ENCODE peak calls at places on chromosomes 16 and 17, in eight cellular contexts. N is IMR-90, V is fibroblast of lung, I is lung, F is prostate gland, E is Peyer's patch, R is stomach, U is lower lobe of right lung. W is an unnamed sample. For H3K36me3 and H3K9me3, the result is how much of the 10 kb centered on the place peaks cover.

GRCh38 chr17:1773755-1774181 is 11.9 kb downstream of the SERPINF1 start:
- DNase-seq in N (no peak), V (no peak), I (no peak), F (no peak), E (no peak), R (no peak), U (no peak), W (no peak)

GRCh38 chr17:2398655-2399571 is 1.9 kb downstream of the MNT start:
- DNase-seq in N (peak), V (peak), I (peak), F (peak), E (peak), R (peak), U (peak), W (peak)

GRCh38 chr17:13297198-13297597 is 279.4 kb upstream of the ELAC2 start:
- DNase-seq in N (no peak), V (no peak), I (no peak), F (no peak), E (no peak), R (no peak), U (no peak), W (peak)

GRCh38 chr17:60231691-60232090 is 81.9 kb downstream of the CA4 start:
- DNase-seq in N (peak), V (peak), I (no peak), F (no peak), E (no peak), R (no peak), U (no peak), W (no peak)

GRCh38 chr17:34098712-34099111 is 156.4 kb upstream of the CCL2 start:
- DNase-seq in N (no peak), V (no peak), I (no peak), F (no peak), E (no peak), R (no peak), U (no peak), W (no peak)

GRCh38 chr16:2048116-2048543 is 345 bp downstream of the TSC2 start:
- DNase-seq in N (no peak), V (no peak), I (no peak), F (no peak), E (peak), R (no peak), U (no peak), W (no peak)

GRCh38 chr17:58338907-58339774 is 10.5 kb upstream of the TSPOAP1 start:
- DNase-seq in N (peak), V (peak), I (peak), F (no peak), E (peak), R (no peak), U (peak), W (no peak)

GRCh38 chr17:49896222-49896621 is 48.4 kb upstream of the TAC4 start:
- DNase-seq in N (no peak), V (no peak), I (no peak), F (no peak), E (no peak), R (no peak), U (no peak), W (no peak)

GRCh38 chr17:35087731-35088646 is 24.5 kb upstream of the RFFL start:
- DNase-seq in N (peak), V (peak), I (peak), F (peak), E (peak), R (peak), U (peak), W (peak)

GRCh38 chr17:31802502-31802901 is 56.5 kb downstream of the COPRS start:
- DNase-seq in N (no peak), V (no peak), I (no peak), F (no peak), E (peak), R (no peak), U (peak), W (peak)

GRCh38 chr17:69103557-69104233 is 38.0 kb downstream of the ABCA6 start:
- DNase-seq in N (no peak), V (no peak), I (no peak), F (no peak), E (no peak), R (no peak), U (no peak), W (peak)

GRCh38 chr16:57502048-57502775 is 15.9 kb upstream of the DOK4 start:
- DNase-seq in N (no peak), V (no peak), I (peak), F (no peak), E (no peak), R (no peak), U (no peak), W (no peak)

GRCh38 chr17:35297666-35298065 is 54.8 kb downstream of the SLFN5 start:
- DNase-seq in N (no peak), V (no peak), I (no peak), F (no peak), E (no peak), R (no peak), U (no peak), W (no peak)

GRCh38 chr16:19771796-19772195 is 53.7 kb downstream of the IQCK start:
- DNase-seq in N (no peak), V (no peak), I (no peak), F (no peak), E (no peak), R (no peak), U (no peak), W (no peak)

DNA sequence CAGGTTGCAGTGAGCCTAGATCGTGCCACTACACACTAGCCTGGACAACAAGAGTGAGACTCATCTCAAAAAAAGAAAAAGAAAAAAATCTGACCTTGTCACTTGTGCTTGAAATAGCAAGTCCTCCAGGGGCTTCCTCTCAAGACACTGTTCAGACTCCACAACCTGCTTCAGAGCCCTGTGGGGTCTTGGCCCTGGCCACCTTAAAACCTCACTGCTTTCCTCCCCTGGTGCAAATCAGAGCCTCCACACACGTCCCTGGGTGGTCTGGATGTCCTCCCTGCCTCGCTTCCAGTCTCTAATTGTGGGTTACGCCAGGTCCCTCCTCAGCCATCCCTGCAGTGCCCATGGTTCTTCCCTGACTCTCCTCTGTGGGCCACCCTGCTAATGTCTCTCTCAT is 4.7 kb downstream of the ACD start:
- DNase-seq in N (no peak), V (no peak), I (no peak), F (no peak), E (no peak), R (no peak), U (no peak), W (no peak)
- H3K36me3 ChIP-seq in N (under half), V (under half), I (under half), F (under half), E (under half), R (under half), U (under half), W (under half)

DNA sequence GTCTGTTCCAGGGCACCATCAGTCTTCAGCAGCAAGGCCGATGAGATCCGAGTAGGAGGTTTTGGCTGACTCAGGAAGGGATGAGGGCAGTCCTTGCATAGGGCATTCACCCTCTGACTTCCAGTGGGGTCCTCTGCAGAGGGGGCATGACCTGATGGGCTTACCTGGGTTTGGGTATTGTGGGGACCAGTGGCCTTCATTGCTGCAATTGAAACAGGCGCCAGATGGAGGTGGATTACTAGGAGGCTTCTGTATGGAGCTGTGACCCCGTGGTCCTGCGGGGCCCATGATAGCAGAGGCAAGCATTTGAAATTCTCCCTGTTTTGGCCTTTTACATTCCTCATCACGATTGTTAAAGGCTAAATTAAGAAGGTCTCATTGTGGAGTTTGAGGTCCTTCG is 2448.7 kb downstream of the TP53TG3F start:
- DNase-seq in N (no peak), V (no peak), I (no peak), F (no peak), E (no peak), R (no peak), U (no peak), W (no peak)
- H3K9me3 ChIP-seq in N (under half), V (under half), I (under half), F (under half), E (under half), R (under half), U (under half), W (under half)

GRCh38 chr16:83912152-83912948 is 13.4 kb downstream of the MLYCD start:
- DNase-seq in N (no peak), V (no peak), I (no peak), F (no peak), E (no peak), R (no peak), U (no peak), W (no peak)

GRCh38 chr16:83915081-83915480 is 16.2 kb downstream of the MLYCD start:
- DNase-seq in N (no peak), V (no peak), I (no peak), F (no peak), E (no peak), R (no peak), U (no peak), W (no peak)

GRCh38 chr16:83914091-83914710 is 15.3 kb downstream of the MLYCD start:
- DNase-seq in N (no peak), V (no peak), I (no peak), F (no peak), E (no peak), R (no peak), U (no peak), W (no peak)

GRCh38 chr16:83911290-83911689 is 12.4 kb downstream of the MLYCD start:
- DNase-seq in N (no peak), V (no peak), I (no peak), F (no peak), E (no peak), R (no peak), U (no peak), W (no peak)

GRCh38 chr16:83913234-83913633 is 14.3 kb downstream of the MLYCD start:
- DNase-seq in N (no peak), V (no peak), I (peak), F (no peak), E (no peak), R (no peak), U (no peak), W (no peak)
- H3K36me3 ChIP-seq in N (under half), V (under half), I (under half), F (under half), E (half or more), R (half or more), U (half or more), W (under half)

GRCh38 chr16:48583075-48584065 is 26.6 kb downstream of the N4BP1 start:
- DNase-seq in N (no peak), V (peak), I (peak), F (no peak), E (no peak), R (no peak), U (no peak), W (no peak)
- H3K9me3 ChIP-seq in N (under half), V (under half), I (under half), F (under half), E (under half), R (under half), U (under half), W (under half)

W was measured in Caco-2.